ENCODE peak calls at places on chromosomes 16 and 17, in eight cellular contexts. R is PC-9, E is fibroblast of lung, K is HepG2, U is H1, V is mammary epithelial cell, T is HCT116, X is GM23248. D is an unnamed sample. For H3K9me3, the result is how much of the 10 kb centered on the place peaks cover.

GRCh38 chr17:39239640-39240314 is 14.0 kb upstream of the STAC2 start:
- DNase-seq in V (peak), K (peak), T (peak), E (no peak), U (peak), R (no peak), X (no peak), D (peak)

GRCh38 chr17:28357061-28357900 is at the start of gene POLDIP2:
- DNase-seq in V (peak), R (peak), U (peak), K (peak), T (peak), X (peak), E (peak), D (peak)

GRCh38 chr17:27245230-27245696 is 48.7 kb upstream of the WSB1 start:
- DNase-seq in U (peak), R (peak), T (peak), V (peak), X (peak), K (peak), E (peak), D (peak)

GRCh38 chr17:50062323-50063243 is 6.7 kb downstream of the ITGA3 start:
- DNase-seq in U (no peak), T (peak), R (peak), E (peak), V (peak), X (peak), K (no peak), D (peak)

GRCh38 chr17:11608396-11608795 is 10.1 kb downstream of the DNAH9 start:
- DNase-seq in R (no peak), U (no peak), E (no peak), X (peak), T (no peak), K (peak), V (no peak), D (peak)

GRCh38 chr16:47815655-47816054 is 340.1 kb downstream of the ABCC12 start:
- DNase-seq in V (peak), K (no peak), X (no peak), E (no peak), U (no peak), T (no peak), R (no peak), D (no peak)

GRCh38 chr17:59611503-59611902 is 8.2 kb upstream of the CLTC start:
- DNase-seq in R (no peak), X (no peak), V (no peak), K (no peak), E (no peak), T (no peak), U (no peak), D (no peak)

GRCh38 chr17:17173921-17174320 is 32.2 kb downstream of the PLD6 start:
- DNase-seq in X (no peak), V (no peak), E (no peak), U (no peak), T (no peak), K (no peak), R (no peak), D (no peak)

GRCh38 chr16:1834096-1834495 is 7.1 kb downstream of the FAHD1 start:
- DNase-seq in X (no peak), U (no peak), E (no peak), T (no peak), V (peak), R (no peak), K (no peak), D (no peak)

GRCh38 chr17:6603746-6604325 is 36.7 kb downstream of the KIAA0753 start:
- DNase-seq in K (no peak), T (no peak), X (no peak), R (no peak), V (no peak), U (no peak), E (peak), D (no peak)

GRCh38 chr17:27533874-27534815 is 77.9 kb downstream of the KSR1 start:
- DNase-seq in V (peak), X (peak), T (no peak), K (no peak), E (peak), U (no peak), R (peak), D (peak)

GRCh38 chr17:226108-226772 is 44.8 kb upstream of the DOC2B start:
- DNase-seq in T (no peak), K (no peak), U (no peak), V (no peak), R (no peak), E (no peak), X (no peak), D (no peak)

GRCh38 chr17:67125417-67125816 is 81.1 kb downstream of the CACNG1 start:
- DNase-seq in U (no peak), E (no peak), V (no peak), R (no peak), T (no peak), K (no peak), X (peak), D (no peak)

GRCh38 chr16:58462997-58463891 is 36.7 kb upstream of the NDRG4 start:
- DNase-seq in X (peak), U (peak), R (no peak), K (no peak), T (no peak), E (no peak), V (no peak), D (no peak)

GRCh38 chr17:66978514-66979061 is 14.1 kb downstream of the CACNG4 start:
- DNase-seq in X (no peak), T (no peak), V (no peak), K (no peak), R (no peak), E (no peak), U (no peak), D (no peak)

GRCh38 chr16:30358990-30359870 is 4.1 kb upstream of the CD2BP2 start:
- DNase-seq in R (no peak), T (no peak), V (no peak), U (no peak), K (no peak), E (no peak), X (no peak), D (no peak)

GRCh38 chr17:20008242-20009051 is 712 bp upstream of the SPECC1 start:
- DNase-seq in T (no peak), E (no peak), V (peak), R (no peak), U (no peak), K (no peak), X (peak), D (peak)

GRCh38 chr16:85148959-85149358 is 36.7 kb upstream of the CIBAR2 start:
- DNase-seq in E (no peak), X (peak), U (no peak), V (no peak), R (no peak), K (no peak), T (no peak), D (peak)

GRCh38 chr17:42159796-42160551 is 5.2 kb upstream of the RAB5C start:
- DNase-seq in K (no peak), V (no peak), E (no peak), R (no peak), X (no peak), T (no peak), U (no peak), D (no peak)

GRCh38 chr17:4945176-4945943 is 3.0 kb downstream of the PFN1 start:
- DNase-seq in E (peak), X (peak), R (peak), K (peak), T (peak), U (peak), V (peak), D (peak)

GRCh38 chr17:15220785-15221184 is 44.3 kb downstream of the PMP22 start:
- DNase-seq in E (no peak), U (no peak), T (no peak), K (no peak), V (no peak), R (no peak), X (peak), D (no peak)

GRCh38 chr16:515175-515962 is 12.1 kb upstream of the CAPN15 start:
- DNase-seq in U (no peak), E (no peak), X (no peak), T (no peak), V (no peak), K (no peak), R (no peak), D (no peak)

GRCh38 chr17:28397687-28398279 is 8.2 kb downstream of the SLC46A1 start:
- DNase-seq in X (no peak), U (no peak), K (no peak), E (no peak), V (no peak), R (no peak), T (no peak), D (no peak)

GRCh38 chr16:54952195-54952594 is 21.5 kb downstream of the IRX5 start:
- DNase-seq in R (no peak), E (no peak), K (no peak), V (peak), U (no peak), T (no peak), X (peak), D (no peak)

GRCh38 chr17:71085238-71086033 is 916.1 kb downstream of the KCNJ2 start:
- DNase-seq in T (peak), K (peak), R (no peak), U (peak), X (no peak), E (peak), V (peak), D (peak)

GRCh38 chr16:1272453-1273198 is 16.8 kb downstream of the TPSD1 start:
- DNase-seq in X (no peak), V (no peak), K (no peak), R (no peak), T (no peak), E (no peak), U (no peak), D (no peak)

GRCh38 chr17:52064791-52065211 is 93.7 kb downstream of the CA10 start:
- DNase-seq in K (no peak), V (peak), R (no peak), E (no peak), X (peak), U (no peak), T (no peak), D (no peak)

GRCh38 chr17:48600244-48601098 is 4.3 kb downstream of the HOXB6 start:
- DNase-seq in R (no peak), U (no peak), K (no peak), T (no peak), V (no peak), E (no peak), X (no peak), D (no peak)

GRCh38 chr16:73183678-73184092 is 135.8 kb upstream of the ZFHX3 start:
- DNase-seq in X (peak), E (peak), R (no peak), U (no peak), T (no peak), K (no peak), V (no peak), D (no peak)

GRCh38 chr17:56826611-56827414 is 6.9 kb downstream of the C17orf67 start:
- DNase-seq in E (no peak), U (no peak), V (no peak), R (no peak), K (no peak), T (no peak), X (no peak), D (no peak)

GRCh38 chr17:76246080-76247066 is 6.1 kb upstream of the RNF157 start:
- DNase-seq in V (no peak), X (peak), T (no peak), K (peak), R (peak), E (peak), U (no peak), D (no peak)

GRCh38 chr16:82859638-82860037 is 232.9 kb downstream of the CDH13 start:
- DNase-seq in T (no peak), U (no peak), E (no peak), V (no peak), K (no peak), X (peak), R (no peak), D (no peak)

GRCh38 chr17:31389673-31390381 is 1.6 kb upstream of the RAB11FIP4 start:
- DNase-seq in X (no peak), K (no peak), R (no peak), T (no peak), U (peak), E (no peak), V (no peak), D (no peak)

GRCh38 chr17:31391496-31391949 is at the start of gene RAB11FIP4:
- DNase-seq in V (no peak), E (peak), R (no peak), X (peak), K (no peak), T (no peak), U (peak), D (no peak)

GRCh38 chr17:31392002-31392855 is 754 bp downstream of the RAB11FIP4 start:
- DNase-seq in V (no peak), X (no peak), U (peak), R (no peak), K (no peak), T (no peak), E (no peak), D (no peak)

GRCh38 chr17:31390426-31390747 is 1.1 kb upstream of the RAB11FIP4 start:
- DNase-seq in U (no peak), K (no peak), T (no peak), E (no peak), R (no peak), V (no peak), X (no peak), D (no peak)

DNA sequence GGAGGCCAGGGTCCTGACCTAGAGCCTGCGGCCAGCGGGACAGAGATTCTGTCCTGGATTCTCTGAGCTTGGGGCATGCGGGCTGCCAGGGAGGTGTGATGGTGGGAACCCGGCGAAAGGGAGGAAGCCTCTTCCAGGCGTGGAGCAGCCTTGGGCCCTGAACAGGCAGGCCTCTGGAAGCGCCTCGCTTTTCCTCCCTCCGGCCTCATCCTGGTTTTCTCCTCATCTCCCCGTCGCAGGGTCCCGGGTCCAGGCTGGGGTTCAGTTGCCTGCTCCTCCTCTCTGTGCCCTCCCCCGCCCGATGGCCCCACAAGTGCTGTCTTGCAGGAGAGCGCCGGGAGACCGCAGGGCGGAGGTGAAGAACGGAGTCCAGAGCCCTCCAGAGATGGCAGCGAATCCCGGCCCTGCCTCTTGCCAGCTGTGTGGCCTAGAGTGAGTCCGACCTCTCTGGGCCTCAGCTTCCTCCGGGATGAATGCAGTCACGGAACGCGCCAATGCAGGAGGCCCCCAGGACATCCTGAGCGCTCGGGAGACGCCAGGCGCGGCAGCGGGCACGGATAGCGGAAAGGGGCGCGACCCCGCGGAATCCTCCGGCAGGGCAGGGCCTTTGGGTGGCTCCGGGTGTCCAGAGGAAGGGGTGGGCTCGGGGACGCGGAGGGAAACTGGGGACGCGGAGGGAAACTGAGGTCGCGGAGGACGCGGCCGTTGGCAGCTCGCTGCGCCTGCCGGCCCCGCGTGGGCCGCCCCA is 553 bp upstream of the RAB11FIP4 start:
- DNase-seq in U (peak), T (no peak), K (no peak), V (no peak), X (peak), R (no peak), E (no peak), D (no peak)
- TF ChIP-seq EZH2 in U (peak), T (no peak), K (no peak), V (peak), X (peak), R (no peak), E (peak), D (no peak)

GRCh38 chr17:1782171-1782567 is 20.3 kb downstream of the SERPINF1 start:
- DNase-seq in X (no peak), T (no peak), K (no peak), R (no peak), U (no peak), V (no peak), E (no peak), D (no peak)
- H3K4me2 ChIP-seq in X (no peak), T (no peak), K (no peak), R (no peak), U (no peak), V (no peak), E (no peak), D (no peak)

DNA sequence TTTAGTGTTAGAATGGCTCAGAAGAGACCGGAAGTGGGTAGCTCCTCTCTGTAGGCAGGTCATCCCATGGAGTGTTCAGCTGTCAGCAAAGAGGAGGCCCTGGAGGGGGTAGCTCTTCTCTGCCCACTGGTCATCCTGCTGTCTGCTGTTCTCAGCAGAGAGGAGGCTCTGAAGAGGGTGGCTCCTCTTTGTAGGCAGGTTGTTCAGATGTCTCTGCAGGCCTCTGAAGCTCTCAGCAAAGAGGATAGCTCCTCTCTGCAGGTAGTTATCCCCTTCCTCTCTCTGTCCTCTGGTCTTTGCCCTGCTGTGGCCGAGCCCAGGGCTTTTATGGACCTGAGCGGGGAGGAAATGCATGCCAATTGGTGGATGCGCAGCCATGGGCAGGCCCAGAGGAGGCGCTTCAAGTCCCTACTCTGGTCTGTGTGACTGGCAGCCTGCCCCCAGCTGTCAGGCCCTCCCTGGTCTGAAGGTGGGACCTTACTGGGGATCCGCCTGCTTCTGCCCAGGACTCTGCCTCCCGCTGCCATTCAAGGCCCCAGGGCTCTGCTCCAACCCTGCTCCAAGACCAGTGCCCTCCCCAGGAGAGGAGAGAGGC is 32.5 kb upstream of the FA2H start:
- DNase-seq in R (no peak), V (no peak), K (no peak), X (no peak), E (no peak), T (no peak), U (no peak), D (no peak)
- H3K9me3 ChIP-seq in R (under half), V (under half), K (under half), X (under half), E (under half), T (under half), U (under half), D (under half)

DNA sequence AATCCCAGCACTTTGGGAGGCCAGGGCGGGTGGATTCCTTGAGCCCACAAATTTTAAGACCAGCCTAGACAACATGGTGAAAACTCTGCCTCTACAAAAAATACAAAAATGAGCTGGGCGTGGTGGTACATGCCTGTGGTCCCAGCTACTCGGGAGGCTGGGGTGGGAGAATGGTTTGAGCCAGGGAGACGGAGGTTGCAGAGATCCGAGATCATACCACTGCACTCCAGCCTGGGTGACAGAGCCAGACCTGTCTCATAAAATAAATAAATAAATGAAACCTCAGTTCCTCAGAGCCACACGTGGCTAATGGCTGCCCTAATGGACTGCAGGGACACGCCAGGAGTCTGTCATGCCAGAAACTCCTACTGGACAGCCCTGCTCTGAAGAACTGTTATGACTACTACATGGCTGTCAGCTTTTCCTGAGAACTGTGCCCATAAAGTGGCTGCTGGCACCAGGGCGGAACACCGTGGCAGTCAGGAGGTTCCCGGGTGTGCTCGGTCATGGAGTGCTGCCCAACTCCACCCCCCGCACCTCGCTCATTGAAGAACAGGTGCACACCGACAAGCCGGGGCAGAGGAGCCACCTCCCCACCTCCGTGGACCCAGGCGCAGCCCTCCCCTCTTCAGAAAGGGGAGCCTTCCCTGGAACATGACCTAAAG is 4.3 kb downstream of the TMEM11 start:
- DNase-seq in K (no peak), R (no peak), E (no peak), U (no peak), V (no peak), X (peak), T (no peak), D (no peak)
- TF ChIP-seq EZH2 in K (no peak), R (no peak), E (no peak), U (no peak), V (no peak), X (no peak), T (no peak), D (no peak)

GRCh38 chr17:80599546-80600305 is 55.1 kb downstream of the RPTOR start:
- DNase-seq in U (no peak), E (no peak), R (no peak), T (no peak), K (peak), X (peak), V (no peak), D (no peak)
- H3K4me2 ChIP-seq in U (no peak), E (no peak), R (no peak), T (peak), K (peak), X (no peak), V (no peak), D (no peak)

GRCh38 chr16:74898667-74899066 is 86.3 kb downstream of the WDR59 start:
- DNase-seq in T (no peak), R (no peak), X (no peak), V (no peak), U (no peak), E (no peak), K (no peak), D (no peak)
- H3K9me3 ChIP-seq in T (under half), R (under half), X (under half), V (under half), U (under half), E (under half), K (under half), D (under half)

GRCh38 chr17:36807496-36808180 is 129.6 kb upstream of the LHX1 start:
- DNase-seq in E (no peak), K (no peak), R (no peak), V (no peak), U (peak), X (no peak), T (no peak), D (no peak)

GRCh38 chr17:36812762-36813161 is 124.5 kb upstream of the LHX1 start:
- DNase-seq in K (no peak), U (no peak), V (no peak), R (no peak), T (no peak), E (no peak), X (peak), D (no peak)

GRCh38 chr17:36813357-36813756 is 123.9 kb upstream of the LHX1 start:
- DNase-seq in X (no peak), R (no peak), V (no peak), U (no peak), E (no peak), K (no peak), T (no peak), D (no peak)

GRCh38 chr17:36813957-36814356 is 123.3 kb upstream of the LHX1 start:
- DNase-seq in R (no peak), X (no peak), K (no peak), T (no peak), E (no peak), U (no peak), V (no peak), D (no peak)

GRCh38 chr17:36808181-36808661 is 129.1 kb upstream of the LHX1 start:
- DNase-seq in R (no peak), E (no peak), T (no peak), K (no peak), U (no peak), V (peak), X (peak), D (no peak)
- TF ChIP-seq EZH2 in R (no peak), E (no peak), T (no peak), K (no peak), U (peak), V (no peak), X (no peak), D (peak)